ENCODE peak calls at places on chromosomes 4 and X, in eight cellular contexts. One of them, this sample, is unnamed.

GRCh38 chrX:133838761-133839676 is 146.4 kb downstream of the GPC3 start:
- DNase-seq in endodermal cell: peak
- DNase-seq in brain microvascular endothelial cell: no peak
- DNase-seq in breast epithelium: no peak
- DNase-seq in glutamatergic neuron: peak
- DNase-seq in BJ: no peak
- DNase-seq in osteocyte: no peak
- DNase-seq in A549: peak
- DNase-seq in this sample: no peak

GRCh38 chr4:128787509-128788311 is 21.8 kb upstream of the JADE1 start:
- DNase-seq in endodermal cell: no peak
- DNase-seq in brain microvascular endothelial cell: no peak
- DNase-seq in breast epithelium: no peak
- DNase-seq in glutamatergic neuron: no peak
- DNase-seq in BJ: no peak
- DNase-seq in osteocyte: peak
- DNase-seq in A549: no peak
- DNase-seq in this sample: no peak

GRCh38 chr4:130468340-130468739 is 1372.4 kb downstream of the C4orf33 start:
- DNase-seq in endodermal cell: no peak
- DNase-seq in brain microvascular endothelial cell: no peak
- DNase-seq in breast epithelium: no peak
- DNase-seq in glutamatergic neuron: no peak
- DNase-seq in BJ: no peak
- DNase-seq in osteocyte: no peak
- DNase-seq in A549: no peak
- DNase-seq in this sample: no peak

GRCh38 chrX:137052641-137053235 is 18.9 kb upstream of the GPR101 start:
- DNase-seq in endodermal cell: peak
- DNase-seq in brain microvascular endothelial cell: no peak
- DNase-seq in breast epithelium: no peak
- DNase-seq in glutamatergic neuron: peak
- DNase-seq in BJ: no peak
- DNase-seq in osteocyte: no peak
- DNase-seq in A549: no peak
- DNase-seq in this sample: no peak

GRCh38 chrX:129496625-129497024 is 26.7 kb downstream of the SMARCA1 start:
- DNase-seq in endodermal cell: no peak
- DNase-seq in brain microvascular endothelial cell: no peak
- DNase-seq in breast epithelium: no peak
- DNase-seq in glutamatergic neuron: no peak
- DNase-seq in BJ: no peak
- DNase-seq in osteocyte: no peak
- DNase-seq in A549: no peak
- DNase-seq in this sample: no peak

GRCh38 chr4:137738377-137738990 is 206.2 kb upstream of the PCDH18 start:
- DNase-seq in endodermal cell: no peak
- DNase-seq in brain microvascular endothelial cell: no peak
- DNase-seq in breast epithelium: no peak
- DNase-seq in glutamatergic neuron: no peak
- DNase-seq in BJ: no peak
- DNase-seq in osteocyte: no peak
- DNase-seq in A549: no peak
- DNase-seq in this sample: no peak

GRCh38 chrX:65677954-65678469 is 10.6 kb downstream of the MSN start:
- DNase-seq in endodermal cell: no peak
- DNase-seq in brain microvascular endothelial cell: peak
- DNase-seq in breast epithelium: peak
- DNase-seq in glutamatergic neuron: no peak
- DNase-seq in BJ: peak
- DNase-seq in osteocyte: no peak
- DNase-seq in A549: peak
- DNase-seq in this sample: no peak

GRCh38 chrX:155611302-155611701 is 1.4 kb downstream of the TMLHE start:
- DNase-seq in endodermal cell: no peak
- DNase-seq in brain microvascular endothelial cell: no peak
- DNase-seq in breast epithelium: no peak
- DNase-seq in glutamatergic neuron: no peak
- DNase-seq in BJ: no peak
- DNase-seq in osteocyte: no peak
- DNase-seq in A549: no peak
- DNase-seq in this sample: no peak

GRCh38 chr4:183823394-183823793 is 81.7 kb upstream of the STOX2 start:
- DNase-seq in endodermal cell: no peak
- DNase-seq in brain microvascular endothelial cell: peak
- DNase-seq in breast epithelium: no peak
- DNase-seq in glutamatergic neuron: no peak
- DNase-seq in BJ: no peak
- DNase-seq in osteocyte: no peak
- DNase-seq in A549: peak
- DNase-seq in this sample: peak

GRCh38 chr4:145481164-145481941 is at the start of gene SMAD1:
- DNase-seq in endodermal cell: peak
- DNase-seq in brain microvascular endothelial cell: peak
- DNase-seq in breast epithelium: peak
- DNase-seq in glutamatergic neuron: peak
- DNase-seq in BJ: peak
- DNase-seq in osteocyte: peak
- DNase-seq in A549: peak
- DNase-seq in this sample: no peak

GRCh38 chr4:26859762-26860156 is 882 bp upstream of the STIM2 start:
- DNase-seq in endodermal cell: peak
- DNase-seq in brain microvascular endothelial cell: no peak
- DNase-seq in breast epithelium: no peak
- DNase-seq in glutamatergic neuron: no peak
- DNase-seq in BJ: no peak
- DNase-seq in osteocyte: no peak
- DNase-seq in A549: no peak
- DNase-seq in this sample: no peak

GRCh38 chr4:26860922-26861433 is 337 bp downstream of the STIM2 start:
- DNase-seq in endodermal cell: peak
- DNase-seq in brain microvascular endothelial cell: peak
- DNase-seq in breast epithelium: no peak
- DNase-seq in glutamatergic neuron: peak
- DNase-seq in BJ: no peak
- DNase-seq in osteocyte: peak
- DNase-seq in A549: peak
- DNase-seq in this sample: no peak

GRCh38 chr4:26858947-26859401 is 1.7 kb upstream of the STIM2 start:
- DNase-seq in endodermal cell: no peak
- DNase-seq in brain microvascular endothelial cell: no peak
- DNase-seq in breast epithelium: no peak
- DNase-seq in glutamatergic neuron: no peak
- DNase-seq in BJ: no peak
- DNase-seq in osteocyte: no peak
- DNase-seq in A549: no peak
- DNase-seq in this sample: no peak

GRCh38 chr4:26861434-26862186 is 969 bp downstream of the STIM2 start:
- DNase-seq in endodermal cell: peak
- DNase-seq in brain microvascular endothelial cell: peak
- DNase-seq in breast epithelium: peak
- DNase-seq in glutamatergic neuron: peak
- DNase-seq in BJ: no peak
- DNase-seq in osteocyte: peak
- DNase-seq in A549: peak
- DNase-seq in this sample: no peak

GRCh38 chr4:26860157-26860921 is at the start of gene STIM2:
- DNase-seq in endodermal cell: peak
- DNase-seq in brain microvascular endothelial cell: peak
- DNase-seq in breast epithelium: peak
- DNase-seq in glutamatergic neuron: peak
- DNase-seq in BJ: peak
- DNase-seq in osteocyte: peak
- DNase-seq in A549: peak
- DNase-seq in this sample: peak
- TF ChIP-seq CTCF in endodermal cell: peak
- TF ChIP-seq CTCF in brain microvascular endothelial cell: peak
- TF ChIP-seq CTCF in breast epithelium: peak
- TF ChIP-seq CTCF in glutamatergic neuron: peak
- TF ChIP-seq CTCF in BJ: peak
- TF ChIP-seq CTCF in osteocyte: peak
- TF ChIP-seq CTCF in A549: no peak
- TF ChIP-seq CTCF in this sample: no peak

DNA sequence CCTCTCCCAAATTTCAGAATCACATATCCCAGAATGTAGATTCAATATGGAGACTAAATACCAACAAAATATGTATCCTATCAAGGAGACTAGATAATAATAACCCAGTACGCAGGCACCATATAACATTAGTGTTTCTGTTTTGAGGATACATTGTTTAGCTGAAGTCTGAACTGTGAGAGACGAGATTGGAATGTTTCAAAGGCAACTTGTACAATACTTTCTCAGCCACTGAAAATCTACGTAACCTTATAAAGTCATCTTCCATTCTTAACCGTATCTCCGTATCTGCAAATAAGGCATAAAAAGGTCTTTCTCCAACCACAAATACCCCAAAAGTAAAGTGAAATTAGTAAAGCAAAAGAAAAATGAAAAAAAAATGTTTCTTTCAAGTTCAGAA is 23.0 kb downstream of the CORIN start:
- DNase-seq in endodermal cell: no peak
- DNase-seq in brain microvascular endothelial cell: peak
- DNase-seq in breast epithelium: no peak
- DNase-seq in glutamatergic neuron: no peak
- DNase-seq in BJ: no peak
- DNase-seq in osteocyte: no peak
- DNase-seq in A549: no peak
- DNase-seq in this sample: no peak
- TF ChIP-seq CTCF in endodermal cell: no peak
- TF ChIP-seq CTCF in brain microvascular endothelial cell: no peak
- TF ChIP-seq CTCF in breast epithelium: no peak
- TF ChIP-seq CTCF in glutamatergic neuron: no peak
- TF ChIP-seq CTCF in BJ: no peak
- TF ChIP-seq CTCF in osteocyte: no peak
- TF ChIP-seq CTCF in A549: no peak
- TF ChIP-seq CTCF in this sample: no peak

GRCh38 chr4:122798101-122798500 is 28.5 kb upstream of the FGF2 start:
- DNase-seq in endodermal cell: peak
- DNase-seq in brain microvascular endothelial cell: peak
- DNase-seq in breast epithelium: peak
- DNase-seq in glutamatergic neuron: no peak
- DNase-seq in BJ: peak
- DNase-seq in osteocyte: peak
- DNase-seq in A549: peak
- DNase-seq in this sample: no peak
- TF ChIP-seq CTCF in endodermal cell: no peak
- TF ChIP-seq CTCF in brain microvascular endothelial cell: peak
- TF ChIP-seq CTCF in breast epithelium: no peak
- TF ChIP-seq CTCF in glutamatergic neuron: no peak
- TF ChIP-seq CTCF in BJ: peak
- TF ChIP-seq CTCF in osteocyte: peak
- TF ChIP-seq CTCF in A549: no peak
- TF ChIP-seq CTCF in this sample: no peak

GRCh38 chrX:83934220-83934619 is 73.3 kb downstream of the CYLC1 start:
- DNase-seq in endodermal cell: no peak
- DNase-seq in brain microvascular endothelial cell: no peak
- DNase-seq in breast epithelium: no peak
- DNase-seq in glutamatergic neuron: no peak
- DNase-seq in BJ: no peak
- DNase-seq in osteocyte: no peak
- DNase-seq in A549: peak
- DNase-seq in this sample: no peak
- TF ChIP-seq CTCF in endodermal cell: peak
- TF ChIP-seq CTCF in brain microvascular endothelial cell: no peak
- TF ChIP-seq CTCF in breast epithelium: no peak
- TF ChIP-seq CTCF in glutamatergic neuron: no peak
- TF ChIP-seq CTCF in BJ: no peak
- TF ChIP-seq CTCF in osteocyte: no peak
- TF ChIP-seq CTCF in A549: no peak
- TF ChIP-seq CTCF in this sample: no peak

DNA sequence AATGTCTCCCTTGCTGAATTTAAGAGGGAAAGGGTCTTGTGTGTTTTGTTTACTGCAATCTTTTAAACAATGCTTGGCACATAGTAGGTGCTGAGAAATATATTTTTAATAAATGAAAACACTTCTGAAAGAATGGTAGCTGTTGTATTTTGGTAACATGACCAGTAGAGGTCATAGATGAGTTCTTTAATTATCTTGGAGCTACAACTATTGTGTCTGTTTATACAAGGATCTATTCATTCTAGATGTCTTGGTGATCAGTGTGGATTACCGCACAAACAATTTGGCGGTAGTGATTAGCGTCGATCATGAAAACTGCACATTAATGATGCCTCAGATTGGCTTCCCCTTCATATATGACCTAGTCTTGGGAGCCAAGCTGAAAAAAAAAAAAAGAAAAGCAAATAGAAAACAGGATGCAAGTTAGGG is 21.4 kb upstream of the SCRG1 start:
- DNase-seq in endodermal cell: no peak
- DNase-seq in brain microvascular endothelial cell: no peak
- DNase-seq in breast epithelium: no peak
- DNase-seq in glutamatergic neuron: no peak
- DNase-seq in BJ: no peak
- DNase-seq in osteocyte: no peak
- DNase-seq in A549: peak
- DNase-seq in this sample: no peak
- TF ChIP-seq CTCF in endodermal cell: peak
- TF ChIP-seq CTCF in brain microvascular endothelial cell: peak
- TF ChIP-seq CTCF in breast epithelium: no peak
- TF ChIP-seq CTCF in glutamatergic neuron: peak
- TF ChIP-seq CTCF in BJ: peak
- TF ChIP-seq CTCF in osteocyte: peak
- TF ChIP-seq CTCF in A549: peak
- TF ChIP-seq CTCF in this sample: peak